ENCODE peak calls at places on chromosomes 4 and X, in four cellular contexts. One of them, this sample, is unnamed. For H3K9me3, the result is how much of the 10 kb centered on the place peaks cover.

GRCh38 chr4:16544251-16544721 is 318.0 kb upstream of the TAPT1 start:
- DNase-seq in GM12878: no peak
- DNase-seq in K562: no peak
- DNase-seq in IMR-90: no peak
- DNase-seq in this sample: no peak

GRCh38 chrX:104195013-104195412 is 28.8 kb downstream of the FAM199X start:
- DNase-seq in IMR-90: no peak
- DNase-seq in GM12878: no peak
- DNase-seq in K562: no peak
- DNase-seq in this sample: no peak

GRCh38 chrX:8868070-8868795 is 67.0 kb upstream of the FAM9A start:
- DNase-seq in GM12878: no peak
- DNase-seq in IMR-90: peak
- DNase-seq in K562: no peak
- DNase-seq in this sample: no peak

GRCh38 chr4:79272761-79273160 is 53.1 kb downstream of the NAA11 start:
- DNase-seq in GM12878: no peak
- DNase-seq in K562: no peak
- DNase-seq in IMR-90: no peak
- DNase-seq in this sample: no peak

GRCh38 chr4:121943941-121944340 is 7.9 kb downstream of the TRPC3 start:
- DNase-seq in IMR-90: no peak
- DNase-seq in GM12878: no peak
- DNase-seq in K562: peak
- DNase-seq in this sample: no peak

GRCh38 chr4:175035907-175036306 is 117.7 kb downstream of the ADAM29 start:
- DNase-seq in GM12878: peak
- DNase-seq in IMR-90: no peak
- DNase-seq in K562: no peak
- DNase-seq in this sample: no peak

GRCh38 chr4:176735300-176735699 is 57.4 kb downstream of the VEGFC start:
- DNase-seq in IMR-90: peak
- DNase-seq in K562: no peak
- DNase-seq in GM12878: no peak
- DNase-seq in this sample: peak

GRCh38 chrX:17654116-17654515 is 83.2 kb upstream of the SCML1 start:
- DNase-seq in IMR-90: no peak
- DNase-seq in GM12878: no peak
- DNase-seq in K562: no peak
- DNase-seq in this sample: no peak

GRCh38 chr4:150510176-150510875 is 71.6 kb upstream of the MAB21L2 start:
- DNase-seq in IMR-90: peak
- DNase-seq in GM12878: no peak
- DNase-seq in K562: no peak
- DNase-seq in this sample: peak

GRCh38 chr4:155787113-155787710 is 28.4 kb downstream of the GUCY1B1 start:
- DNase-seq in IMR-90: peak
- DNase-seq in GM12878: peak
- DNase-seq in K562: peak
- DNase-seq in this sample: peak

GRCh38 chr4:146029939-146030710 is 91.5 kb upstream of the ZNF827 start:
- DNase-seq in GM12878: peak
- DNase-seq in K562: no peak
- DNase-seq in IMR-90: no peak
- DNase-seq in this sample: no peak

GRCh38 chrX:97525981-97526380 is 642.3 kb downstream of the RPA4 start:
- DNase-seq in GM12878: no peak
- DNase-seq in IMR-90: no peak
- DNase-seq in K562: no peak
- DNase-seq in this sample: no peak

GRCh38 chrX:97524340-97524739 is 640.6 kb downstream of the RPA4 start:
- DNase-seq in IMR-90: peak
- DNase-seq in K562: no peak
- DNase-seq in GM12878: no peak
- DNase-seq in this sample: peak

GRCh38 chrX:97524997-97525396 is 641.3 kb downstream of the RPA4 start:
- DNase-seq in GM12878: no peak
- DNase-seq in IMR-90: no peak
- DNase-seq in K562: no peak
- DNase-seq in this sample: peak

GRCh38 chrX:97529801-97530200 is 646.1 kb downstream of the RPA4 start:
- DNase-seq in IMR-90: peak
- DNase-seq in K562: no peak
- DNase-seq in GM12878: no peak
- DNase-seq in this sample: peak

DNA sequence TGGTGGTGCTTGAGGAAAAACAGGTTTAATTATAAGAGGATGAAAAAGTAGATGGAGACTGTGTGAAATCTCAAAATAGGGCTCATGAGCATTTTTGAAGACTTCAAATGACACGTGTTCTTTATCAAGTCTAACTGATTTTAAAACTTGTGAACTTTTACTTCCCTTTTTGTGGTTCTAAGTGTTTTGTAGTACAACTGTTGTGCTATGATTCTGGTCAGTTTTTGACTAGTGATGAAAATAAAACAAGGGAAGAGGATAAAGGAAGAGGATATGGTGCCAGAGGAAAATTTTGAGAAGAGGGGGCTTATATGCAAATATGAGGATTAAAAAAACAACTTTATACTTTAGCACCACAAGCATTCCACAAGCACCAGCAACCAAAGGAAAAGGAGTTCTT is 644.0 kb downstream of the RPA4 start:
- DNase-seq in K562: no peak
- DNase-seq in IMR-90: no peak
- DNase-seq in GM12878: no peak
- DNase-seq in this sample: no peak
- TF ChIP-seq FOS in K562: no peak
- TF ChIP-seq FOS in IMR-90: no peak
- TF ChIP-seq FOS in GM12878: no peak
- TF ChIP-seq FOS in this sample: no peak

DNA sequence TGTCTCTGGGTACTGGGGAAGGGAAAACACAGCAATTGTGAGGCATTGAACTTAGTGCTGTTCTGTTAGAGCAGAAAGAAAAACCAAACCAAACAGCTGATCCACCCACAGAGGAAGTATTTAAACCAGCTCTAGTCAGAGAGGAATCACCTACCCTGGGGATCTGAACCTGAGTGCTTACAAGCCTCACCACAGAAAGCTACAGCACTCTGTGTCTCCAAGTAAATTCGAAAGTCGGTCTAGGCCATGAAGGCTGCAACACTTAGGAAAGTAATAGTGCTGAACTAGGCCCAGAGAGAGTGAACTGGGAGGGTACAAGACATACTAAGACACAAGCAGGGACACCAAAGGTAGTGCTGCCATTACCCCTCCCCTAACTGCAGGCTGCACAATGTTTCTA is 142.2 kb upstream of the CXorf51A start:
- DNase-seq in IMR-90: no peak
- DNase-seq in GM12878: no peak
- DNase-seq in K562: no peak
- DNase-seq in this sample: no peak
- H3K9me3 ChIP-seq in IMR-90: under half
- H3K9me3 ChIP-seq in GM12878: under half
- H3K9me3 ChIP-seq in K562: under half
- H3K9me3 ChIP-seq in this sample: under half

DNA sequence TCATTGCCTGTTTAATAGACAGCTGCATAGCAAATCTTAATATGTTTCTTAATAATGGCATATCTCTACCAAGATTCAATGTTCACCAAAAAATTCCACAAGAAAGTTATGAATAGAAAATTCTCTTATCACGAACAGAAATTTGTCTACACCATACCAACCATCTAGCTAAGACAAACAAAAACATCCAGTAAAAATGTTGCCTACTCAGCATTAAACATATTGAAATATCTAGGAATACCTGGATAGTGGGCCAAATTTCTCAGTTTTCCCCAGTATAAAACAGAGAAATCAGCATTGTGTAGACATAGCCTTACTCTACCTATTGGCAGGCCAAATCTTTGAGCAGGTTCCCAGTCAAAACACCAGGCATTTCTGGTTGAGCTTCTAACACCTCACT is 598.6 kb downstream of the KLHL13 start:
- DNase-seq in IMR-90: no peak
- DNase-seq in K562: no peak
- DNase-seq in GM12878: no peak
- DNase-seq in this sample: no peak
- H3K9ac ChIP-seq in IMR-90: no peak
- H3K9ac ChIP-seq in K562: no peak
- H3K9ac ChIP-seq in GM12878: no peak
- H3K9ac ChIP-seq in this sample: no peak

DNA sequence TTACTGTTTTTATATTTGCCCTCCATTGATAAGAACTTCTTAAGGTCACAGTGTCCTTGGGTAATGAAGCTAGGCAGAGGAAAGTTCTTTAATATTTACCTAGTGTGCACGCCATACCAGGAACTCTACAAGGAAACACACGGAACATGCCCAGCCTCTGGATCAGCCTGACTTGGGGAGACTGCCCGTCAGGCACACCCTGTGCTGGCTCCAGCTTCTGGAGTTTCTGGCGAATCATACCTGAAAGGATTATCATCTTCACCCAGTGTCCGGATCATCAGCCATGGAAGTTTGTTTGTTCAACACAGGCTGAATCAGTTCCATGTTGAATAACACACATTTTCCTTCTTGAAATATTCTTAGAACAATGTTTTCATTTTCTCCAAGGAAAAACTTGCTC is 176.6 kb downstream of the SHROOM3 start:
- DNase-seq in IMR-90: peak
- DNase-seq in K562: no peak
- DNase-seq in GM12878: no peak
- DNase-seq in this sample: peak
- TF ChIP-seq FOS in IMR-90: no peak
- TF ChIP-seq FOS in K562: no peak
- TF ChIP-seq FOS in GM12878: no peak
- TF ChIP-seq FOS in this sample: no peak

DNA sequence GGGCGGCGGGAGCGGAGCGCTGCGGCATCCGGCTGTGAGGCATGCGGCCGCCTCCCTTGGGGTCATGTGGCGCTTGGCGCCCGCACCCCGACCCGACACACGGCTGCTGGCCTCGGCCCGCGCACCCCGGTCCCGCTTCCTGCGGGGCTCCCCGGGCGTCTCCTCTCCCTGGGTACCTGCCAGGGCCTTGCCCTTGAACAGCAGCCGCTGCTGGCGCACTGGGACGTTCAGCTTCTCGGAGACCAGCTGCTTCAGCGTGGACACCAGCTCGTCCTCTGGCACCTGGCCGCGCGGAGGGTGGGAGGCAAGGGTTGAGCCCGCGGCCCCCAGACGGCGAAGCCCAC is 391 bp downstream of the UBL4A start:
- DNase-seq in K562: no peak
- DNase-seq in IMR-90: no peak
- DNase-seq in GM12878: no peak
- DNase-seq in this sample: peak
- H3K9me3 ChIP-seq in K562: under half
- H3K9me3 ChIP-seq in IMR-90: under half
- H3K9me3 ChIP-seq in GM12878: under half
- H3K9me3 ChIP-seq in this sample: under half

GRCh38 chrX:54481751-54482150 is 14.3 kb downstream of the FGD1 start:
- DNase-seq in GM12878: no peak
- DNase-seq in IMR-90: no peak
- DNase-seq in K562: peak
- DNase-seq in this sample: no peak
- H3K9ac ChIP-seq in GM12878: no peak
- H3K9ac ChIP-seq in IMR-90: peak
- H3K9ac ChIP-seq in K562: no peak
- H3K9ac ChIP-seq in this sample: no peak

GRCh38 chrX:39222361-39223113 is 421.3 kb downstream of the MID1IP1 start:
- DNase-seq in IMR-90: no peak
- DNase-seq in GM12878: no peak
- DNase-seq in K562: no peak
- DNase-seq in this sample: no peak

GRCh38 chrX:39220952-39221351 is 419.7 kb downstream of the MID1IP1 start:
- DNase-seq in GM12878: no peak
- DNase-seq in K562: no peak
- DNase-seq in IMR-90: no peak
- DNase-seq in this sample: no peak

DNA sequence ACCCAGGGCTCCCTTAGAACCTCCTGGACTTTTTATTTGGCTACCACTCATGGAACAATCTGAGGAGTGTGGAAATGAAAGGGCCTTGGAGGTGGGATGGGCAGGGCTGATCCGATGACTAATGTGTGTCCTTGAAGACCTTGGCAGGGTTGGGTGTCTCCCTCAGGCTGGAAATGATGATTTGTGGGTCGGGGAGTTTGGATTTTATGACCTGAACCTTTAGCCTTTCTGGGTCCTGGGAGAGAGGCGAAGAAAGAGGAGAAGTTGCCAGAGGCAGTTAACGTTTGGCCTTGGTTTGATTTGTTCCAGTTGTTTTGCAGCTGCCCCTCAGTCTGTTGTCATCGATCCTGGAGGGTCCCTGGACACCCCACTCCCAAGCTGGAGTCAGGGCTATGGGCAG is 425.0 kb downstream of the MID1IP1 start:
- DNase-seq in IMR-90: no peak
- DNase-seq in GM12878: no peak
- DNase-seq in K562: no peak
- DNase-seq in this sample: no peak
- TF ChIP-seq FOS in IMR-90: no peak
- TF ChIP-seq FOS in GM12878: no peak
- TF ChIP-seq FOS in K562: no peak
- TF ChIP-seq FOS in this sample: no peak